ENCODE peak calls at places on chromosomes 6 and 20, in ten cellular contexts. G, T, S, X, H, L, P, J, Z and D are unnamed samples.

GRCh38 chr6:118551063-118551672 is 3.1 kb downstream of the PLN start:
- DNase-seq in G (peak; percentile 85), T (peak; percentile 76), S (no peak), X (peak; percentile 53), H (no peak), L (no peak), P (no peak), J (no peak), Z (peak; percentile 72), D (peak; percentile 63)

GRCh38 chr20:13220194-13220856 is 749 bp upstream of the ISM1 start:
- DNase-seq in G (peak; percentile 21), T (peak; percentile 10), S (peak; percentile 89), X (no peak), H (peak; percentile 35), L (no peak), P (peak; percentile 77), J (no peak), Z (peak; percentile 6), D (peak; percentile 20)

GRCh38 chr6:125099211-125100017 is 54.2 kb upstream of the TPD52L1 start:
- DNase-seq in G (peak; percentile 67), T (peak; percentile 71), S (peak; percentile 85), X (peak; percentile 40), H (peak; percentile 74), L (peak; percentile 60), P (peak; percentile 33), J (peak; percentile 34), Z (peak; percentile 57), D (peak; percentile 45)

GRCh38 chr20:64057628-64058498 is 5.1 kb upstream of the TCEA2 start:
- DNase-seq in G (peak; percentile 74), T (no peak), S (no peak), X (peak; percentile 40), H (peak; percentile 75), L (peak; percentile 85), P (peak; percentile 81), J (peak; percentile 83), Z (no peak), D (peak; percentile 54)

GRCh38 chr20:56924976-56925695 is 296.0 kb downstream of the TFAP2C start:
- DNase-seq in G (no peak), T (no peak), S (peak; percentile 45), X (no peak), H (no peak), L (no peak), P (peak; percentile 31), J (no peak), Z (no peak), D (no peak)

GRCh38 chr6:3287976-3288707 is 29.4 kb downstream of the PSMG4 start:
- DNase-seq in G (no peak), T (no peak), S (peak; percentile 47), X (no peak), H (no peak), L (no peak), P (no peak), J (no peak), Z (no peak), D (no peak)

GRCh38 chr6:108203189-108204119 is 37.6 kb downstream of the NR2E1 start:
- DNase-seq in G (no peak), T (no peak), S (no peak), X (no peak), H (no peak), L (no peak), P (no peak), J (no peak), Z (no peak), D (no peak)

GRCh38 chr20:16049478-16050093 is 523.7 kb downstream of the KIF16B start:
- DNase-seq in G (no peak), T (no peak), S (no peak), X (no peak), H (no peak), L (no peak), P (no peak), J (no peak), Z (no peak), D (no peak)

GRCh38 chr20:53677447-53678314 is 84.0 kb upstream of the ZNF217 start:
- DNase-seq in G (peak; percentile 77), T (peak; percentile 56), S (no peak), X (no peak), H (peak; percentile 27), L (peak; percentile 40), P (no peak), J (peak; percentile 82), Z (peak; percentile 49), D (peak; percentile 79)

GRCh38 chr6:35140991-35141720 is at the start of gene TCP11:
- DNase-seq in G (no peak), T (no peak), S (peak; percentile 70), X (no peak), H (peak; percentile 20), L (peak; percentile 34), P (no peak), J (peak; percentile 50), Z (no peak), D (no peak)

GRCh38 chr20:59783020-59784010 is 150.1 kb downstream of the SYCP2 start:
- DNase-seq in G (peak; percentile 36), T (peak; percentile 10), S (peak; percentile 51), X (peak; percentile 42), H (peak; percentile 35), L (no peak), P (peak; percentile 32), J (peak; percentile 36), Z (peak; percentile 0), D (peak; percentile 9)

GRCh38 chr6:100462396-100462795 is 2.3 kb downstream of the SIM1 start:
- DNase-seq in G (no peak), T (no peak), S (no peak), X (no peak), H (no peak), L (no peak), P (no peak), J (no peak), Z (no peak), D (no peak)

GRCh38 chr6:100459291-100459690 is 5.4 kb downstream of the SIM1 start:
- DNase-seq in G (no peak), T (no peak), S (no peak), X (no peak), H (no peak), L (no peak), P (no peak), J (no peak), Z (no peak), D (no peak)

GRCh38 chr6:100461273-100461919 is 3.3 kb downstream of the SIM1 start:
- DNase-seq in G (no peak), T (peak; percentile 18), S (no peak), X (no peak), H (no peak), L (no peak), P (no peak), J (no peak), Z (no peak), D (no peak)

GRCh38 chr6:100461920-100462295 is 2.8 kb downstream of the SIM1 start:
- DNase-seq in G (no peak), T (no peak), S (no peak), X (no peak), H (no peak), L (no peak), P (no peak), J (no peak), Z (no peak), D (no peak)

GRCh38 chr6:100460650-100461204 is 4.0 kb downstream of the SIM1 start:
- DNase-seq in G (no peak), T (no peak), S (no peak), X (no peak), H (no peak), L (no peak), P (no peak), J (no peak), Z (no peak), D (no peak)
- TF ChIP-seq CTCF in G (peak; percentile 35), T (peak; percentile 36), S (no peak), X (peak; percentile 56), H (no peak), L (peak; percentile 23), P (no peak), J (no peak), Z (peak; percentile 38), D (peak; percentile 33)

DNA sequence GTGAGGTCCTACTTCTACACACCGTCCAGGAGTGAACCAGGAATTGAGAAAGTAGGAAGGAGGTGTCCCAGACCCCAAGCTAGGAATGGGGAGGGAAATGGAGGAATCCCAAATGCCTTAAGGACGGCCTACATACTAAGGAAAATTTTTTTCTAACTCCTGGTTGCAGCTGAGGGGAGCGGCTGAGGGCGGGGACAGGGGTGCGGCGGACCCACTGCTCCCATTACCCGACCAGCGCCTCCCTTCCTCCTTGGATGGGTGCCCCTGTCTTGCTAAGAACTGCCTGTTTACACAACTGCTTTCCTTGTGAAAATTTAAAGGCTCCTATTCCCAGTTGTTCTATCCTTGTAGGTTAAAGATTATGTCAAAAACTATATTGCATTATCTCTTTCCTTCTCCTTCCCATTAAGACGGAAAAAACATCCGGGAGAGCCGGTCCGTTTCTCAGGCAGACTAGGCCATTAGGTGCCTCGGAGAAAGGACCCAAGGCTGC is 699 bp upstream of the HSPA1B start:
- DNase-seq in G (peak; percentile 97), T (peak; percentile 88), S (peak; percentile 95), X (no peak), H (peak; percentile 86), L (peak; percentile 89), P (peak; percentile 83), J (peak; percentile 92), Z (peak; percentile 81), D (peak; percentile 87)
- H3K4me3 ChIP-seq in G (peak overlapping the region; percentile 13), T (peak overlapping the region; percentile 53), S (peak overlapping the region; percentile 76), X (peak overlapping the region; percentile 43), H (peak overlapping the region; percentile 40), L (peak overlapping the region; percentile 82), P (peak overlapping the region; percentile 44), J (peak overlapping the region; percentile 46), Z (peak overlapping the region; percentile 49), D (peak overlapping the region; percentile 54)

GRCh38 chr6:168313371-168314028 is 6.1 kb downstream of the DACT2 start:
- DNase-seq in G (no peak), T (no peak), S (no peak), X (no peak), H (no peak), L (no peak), P (no peak), J (peak; percentile 60), Z (no peak), D (no peak)

GRCh38 chr6:168315626-168316025 is 4.0 kb downstream of the DACT2 start:
- DNase-seq in G (no peak), T (no peak), S (no peak), X (no peak), H (no peak), L (no peak), P (no peak), J (no peak), Z (no peak), D (no peak)

GRCh38 chr6:168318090-168318489 is 1.5 kb downstream of the DACT2 start:
- DNase-seq in G (no peak), T (no peak), S (no peak), X (no peak), H (no peak), L (no peak), P (no peak), J (no peak), Z (no peak), D (no peak)

GRCh38 chr6:168314029-168314420 is 5.6 kb downstream of the DACT2 start:
- DNase-seq in G (no peak), T (no peak), S (no peak), X (no peak), H (no peak), L (no peak), P (no peak), J (no peak), Z (no peak), D (no peak)

GRCh38 chr6:168314948-168315347 is 4.6 kb downstream of the DACT2 start:
- DNase-seq in G (peak; percentile 89), T (peak; percentile 4), S (no peak), X (no peak), H (no peak), L (no peak), P (no peak), J (no peak), Z (no peak), D (peak; percentile 5)
- TF ChIP-seq CTCF in G (no peak), T (no peak), S (no peak), X (no peak), H (no peak), L (no peak), P (no peak), J (no peak), Z (no peak), D (peak; percentile 48)

GRCh38 chr6:10528170-10528981 is 7.2 kb downstream of the GCNT2 start:
- DNase-seq in G (no peak), T (peak; percentile 69), S (no peak), X (peak; percentile 74), H (no peak), L (no peak), P (peak; percentile 46), J (peak; percentile 74), Z (peak; percentile 59), D (peak; percentile 16)
- H3K4me3 ChIP-seq in G (no peak overlapping the region), T (peak overlapping the region; percentile 59), S (peak overlapping the region; percentile 13), X (peak overlapping the region; percentile 33), H (peak overlapping the region; percentile 42), L (peak overlapping the region; percentile 52), P (peak overlapping the region; percentile 50), J (peak overlapping the region; percentile 20), Z (peak overlapping the region; percentile 43), D (no peak overlapping the region)